ENCODE peak calls at places on chromosomes 13 and 19, in ten cellular contexts. H, V, I, O, E, P, Q, K, W and S are unnamed samples.

GRCh38 chr19:49565261-49565660 is 15.1 kb downstream of the NOSIP start:
- DNase-seq in H (no peak), V (no peak), I (no peak), O (no peak), E (no peak), P (no peak), Q (peak), K (no peak), W (peak), S (no peak)

GRCh38 chr19:1261512-1261862 is 7.6 kb upstream of the CIRBP start:
- DNase-seq in H (peak), V (no peak), I (no peak), O (no peak), E (no peak), P (no peak), Q (no peak), K (peak), W (no peak), S (no peak)

GRCh38 chr13:73849292-73849691 is 284.9 kb downstream of the KLF12 start:
- DNase-seq in H (no peak), V (no peak), I (no peak), O (no peak), E (no peak), P (no peak), Q (no peak), K (peak), W (peak), S (no peak)

GRCh38 chr19:44785993-44786392 is 8.3 kb downstream of the CBLC start:
- DNase-seq in H (no peak), V (no peak), I (no peak), O (no peak), E (no peak), P (no peak), Q (no peak), K (no peak), W (no peak), S (no peak)

GRCh38 chr13:40992678-40993077 is 26.4 kb downstream of the ELF1 start:
- DNase-seq in H (no peak), V (no peak), I (no peak), O (no peak), E (no peak), P (no peak), Q (no peak), K (no peak), W (peak), S (no peak)

GRCh38 chr13:28744656-28745055 is 25.9 kb upstream of the SLC46A3 start:
- DNase-seq in H (no peak), V (no peak), I (no peak), O (no peak), E (no peak), P (no peak), Q (no peak), K (no peak), W (no peak), S (no peak)

GRCh38 chr13:75372517-75372916 is 109.5 kb downstream of the TBC1D4 start:
- DNase-seq in H (no peak), V (no peak), I (no peak), O (no peak), E (no peak), P (peak), Q (peak), K (no peak), W (peak), S (no peak)

GRCh38 chr19:2491130-2491801 is 15.3 kb downstream of the GADD45B start:
- DNase-seq in H (peak), V (no peak), I (no peak), O (peak), E (no peak), P (no peak), Q (no peak), K (no peak), W (peak), S (peak)

GRCh38 chr13:51122868-51123267 is 11.8 kb upstream of the C13orf42 start:
- DNase-seq in H (no peak), V (no peak), I (no peak), O (no peak), E (no peak), P (no peak), Q (no peak), K (no peak), W (no peak), S (no peak)

GRCh38 chr13:63124863-63125262 is 1709.2 kb upstream of the PCDH20 start:
- DNase-seq in H (no peak), V (no peak), I (no peak), O (no peak), E (no peak), P (no peak), Q (peak), K (no peak), W (peak), S (no peak)

GRCh38 chr19:31352296-31352781 is 3.1 kb upstream of the TSHZ3 start:
- DNase-seq in H (no peak), V (no peak), I (no peak), O (no peak), E (no peak), P (no peak), Q (no peak), K (no peak), W (no peak), S (no peak)

GRCh38 chr13:36630181-36630806 is 43.5 kb upstream of the SERTM1 start:
- DNase-seq in H (no peak), V (no peak), I (no peak), O (no peak), E (no peak), P (no peak), Q (no peak), K (no peak), W (no peak), S (no peak)

GRCh38 chr13:23378009-23378632 is 55.4 kb downstream of the SACS start:
- DNase-seq in H (peak), V (no peak), I (peak), O (peak), E (peak), P (no peak), Q (no peak), K (no peak), W (peak), S (no peak)

GRCh38 chr13:75612354-75612753 is 23.8 kb upstream of the LMO7 start:
- DNase-seq in H (no peak), V (no peak), I (no peak), O (no peak), E (no peak), P (no peak), Q (no peak), K (no peak), W (no peak), S (no peak)

GRCh38 chr19:49932731-49933131 is 3.4 kb upstream of the NUP62 start:
- DNase-seq in H (no peak), V (no peak), I (no peak), O (no peak), E (no peak), P (no peak), Q (no peak), K (no peak), W (no peak), S (peak)

GRCh38 chr19:46732172-46732938 is 13.5 kb upstream of the FKRP start:
- DNase-seq in H (no peak), V (no peak), I (no peak), O (no peak), E (no peak), P (no peak), Q (no peak), K (no peak), W (no peak), S (no peak)

GRCh38 chr19:1616875-1617274 is 11.6 kb upstream of the UQCR11 start:
- DNase-seq in H (no peak), V (no peak), I (no peak), O (no peak), E (no peak), P (no peak), Q (no peak), K (no peak), W (no peak), S (no peak)

GRCh38 chr13:33207616-33207964 is 78.0 kb downstream of the STARD13 start:
- DNase-seq in H (no peak), V (no peak), I (no peak), O (peak), E (peak), P (no peak), Q (no peak), K (no peak), W (peak), S (no peak)

GRCh38 chr13:20815469-20815868 is 41.7 kb upstream of the EEF1AKMT1 start:
- DNase-seq in H (no peak), V (no peak), I (no peak), O (no peak), E (no peak), P (no peak), Q (no peak), K (no peak), W (no peak), S (no peak)

GRCh38 chr13:66513728-66514127 is 716.4 kb downstream of the PCDH9 start:
- DNase-seq in H (no peak), V (no peak), I (no peak), O (no peak), E (no peak), P (no peak), Q (no peak), K (no peak), W (peak), S (no peak)

GRCh38 chr19:13986348-13986904 is 19.7 kb downstream of the RFX1 start:
- DNase-seq in H (peak), V (peak), I (peak), O (no peak), E (peak), P (peak), Q (no peak), K (peak), W (peak), S (no peak)

GRCh38 chr13:113907637-113908617 is 44.1 kb upstream of the GAS6 start:
- DNase-seq in H (no peak), V (no peak), I (no peak), O (peak), E (peak), P (no peak), Q (peak), K (no peak), W (peak), S (no peak)

GRCh38 chr13:32195713-32196112 is 119.5 kb downstream of the ZAR1L start:
- DNase-seq in H (no peak), V (no peak), I (no peak), O (no peak), E (no peak), P (no peak), Q (no peak), K (no peak), W (peak), S (no peak)

GRCh38 chr19:28419312-28419711 is 793.6 kb downstream of the UQCRFS1 start:
- DNase-seq in H (no peak), V (no peak), I (no peak), O (no peak), E (no peak), P (no peak), Q (no peak), K (no peak), W (peak), S (no peak)
- TF ChIP-seq CTCF in H (no peak), V (no peak), I (no peak), O (no peak), E (no peak), P (no peak), Q (no peak), K (no peak), W (no peak), S (no peak)

DNA sequence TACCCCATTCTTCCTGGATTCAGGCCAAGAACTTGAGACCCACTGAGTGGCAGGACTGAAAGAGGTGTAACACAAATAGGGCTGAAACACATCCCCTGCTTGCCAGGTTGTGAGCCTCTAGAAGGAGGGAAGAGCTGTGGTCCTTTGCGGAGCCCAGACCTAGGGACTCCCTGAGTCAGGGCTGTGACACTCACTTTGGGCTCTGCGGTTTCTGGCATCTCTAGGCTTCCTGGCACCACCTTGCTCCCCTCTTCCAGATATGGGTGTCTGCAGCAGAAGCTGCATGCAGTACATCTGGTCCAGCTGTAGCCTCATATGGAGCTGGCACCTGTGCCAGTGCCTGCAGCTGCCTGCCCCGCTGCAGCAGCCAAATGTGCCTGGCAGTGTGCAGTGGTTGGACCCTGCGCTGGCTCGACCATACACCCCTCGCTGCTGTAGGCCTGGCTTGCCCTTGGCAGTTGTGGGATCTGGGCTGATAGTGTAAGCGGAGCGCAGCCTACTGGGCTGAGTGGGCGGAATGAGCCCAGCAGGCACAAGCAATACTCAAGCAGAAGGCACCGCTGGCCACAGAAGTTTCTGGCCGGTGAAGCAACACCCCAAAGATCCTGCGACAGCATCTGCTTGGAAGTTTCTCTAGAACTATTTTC is 290.4 kb downstream of the SLITRK6 start:
- DNase-seq in H (no peak), V (no peak), I (no peak), O (no peak), E (no peak), P (no peak), Q (peak), K (peak), W (peak), S (no peak)
- TF ChIP-seq CTCF in H (no peak), V (no peak), I (no peak), O (no peak), E (no peak), P (no peak), Q (no peak), K (no peak), W (peak), S (peak)

DNA sequence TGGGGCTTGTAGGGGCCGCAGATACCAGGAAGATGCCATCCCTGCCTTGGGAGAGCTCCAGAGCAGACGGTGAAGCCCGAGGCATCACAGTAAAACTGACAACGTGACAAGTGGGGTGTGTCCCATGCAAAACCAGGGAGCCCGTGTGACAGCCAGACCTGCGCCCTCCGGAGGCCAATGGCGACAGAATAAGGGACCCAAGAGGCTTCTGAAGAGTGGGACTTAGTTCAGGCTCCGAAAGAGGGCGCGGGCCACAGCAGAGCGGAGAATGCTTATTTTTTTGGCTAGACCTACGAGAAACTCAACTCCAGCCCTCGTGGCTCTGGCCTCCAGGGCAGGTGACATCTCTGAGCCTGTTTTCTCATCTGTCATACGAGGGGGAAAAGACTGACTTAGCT is 23.1 kb downstream of the DPP9 start:
- DNase-seq in H (no peak), V (no peak), I (no peak), O (no peak), E (no peak), P (no peak), Q (no peak), K (peak), W (no peak), S (peak)
- TF ChIP-seq CTCF in H (no peak), V (no peak), I (no peak), O (no peak), E (no peak), P (no peak), Q (no peak), K (no peak), W (no peak), S (peak)

GRCh38 chr19:56667311-56667870 is 4.2 kb downstream of the ZNF835 start:
- DNase-seq in H (no peak), V (no peak), I (no peak), O (no peak), E (no peak), P (no peak), Q (no peak), K (no peak), W (no peak), S (no peak)

GRCh38 chr19:56670401-56670960 is 1.1 kb downstream of the ZNF835 start:
- DNase-seq in H (no peak), V (no peak), I (no peak), O (no peak), E (no peak), P (no peak), Q (no peak), K (no peak), W (no peak), S (no peak)

GRCh38 chr19:56670961-56671612 is 470 bp downstream of the ZNF835 start:
- DNase-seq in H (no peak), V (no peak), I (no peak), O (no peak), E (no peak), P (no peak), Q (no peak), K (no peak), W (no peak), S (no peak)

GRCh38 chr19:56668676-56669075 is 2.9 kb downstream of the ZNF835 start:
- DNase-seq in H (no peak), V (no peak), I (no peak), O (no peak), E (no peak), P (no peak), Q (no peak), K (no peak), W (no peak), S (no peak)

DNA sequence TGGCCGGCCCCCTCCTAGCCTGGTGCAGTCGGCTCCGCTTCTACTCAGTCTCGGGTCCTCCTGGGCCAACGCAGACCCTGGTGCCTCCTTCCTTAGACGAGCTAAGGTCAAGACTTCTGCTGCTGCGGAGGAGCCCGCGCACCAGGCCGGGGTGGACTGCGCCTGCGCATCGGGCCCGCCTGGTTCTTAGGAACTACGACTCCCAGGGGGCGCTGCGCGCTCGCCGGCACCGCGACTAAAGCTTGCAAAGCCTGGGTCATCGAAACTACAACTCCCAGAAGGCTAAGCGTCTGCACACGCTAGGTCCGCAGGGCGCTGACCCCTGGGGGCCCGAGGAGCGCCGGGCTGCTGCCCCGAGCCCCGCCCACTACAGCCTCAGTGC is at the start of gene ZNF835:
- DNase-seq in H (peak), V (peak), I (peak), O (no peak), E (no peak), P (no peak), Q (peak), K (no peak), W (peak), S (no peak)
- TF ChIP-seq CTCF in H (no peak), V (peak), I (no peak), O (no peak), E (no peak), P (no peak), Q (no peak), K (no peak), W (no peak), S (no peak)

GRCh38 chr13:106101201-106101600 is 434.3 kb downstream of the EFNB2 start:
- DNase-seq in H (no peak), V (no peak), I (no peak), O (no peak), E (no peak), P (no peak), Q (no peak), K (no peak), W (no peak), S (no peak)

GRCh38 chr13:106098778-106099177 is 436.7 kb downstream of the EFNB2 start:
- DNase-seq in H (no peak), V (no peak), I (no peak), O (no peak), E (no peak), P (no peak), Q (no peak), K (no peak), W (peak), S (no peak)

GRCh38 chr13:106099765-106100164 is 435.7 kb downstream of the EFNB2 start:
- DNase-seq in H (no peak), V (no peak), I (no peak), O (no peak), E (no peak), P (peak), Q (no peak), K (no peak), W (peak), S (no peak)

GRCh38 chr13:106102776-106103175 is 432.7 kb downstream of the EFNB2 start:
- DNase-seq in H (no peak), V (no peak), I (no peak), O (no peak), E (no peak), P (no peak), Q (no peak), K (no peak), W (no peak), S (no peak)

GRCh38 chr13:106100261-106100919 is 435.1 kb downstream of the EFNB2 start:
- DNase-seq in H (no peak), V (no peak), I (no peak), O (no peak), E (no peak), P (peak), Q (peak), K (peak), W (no peak), S (no peak)
- TF ChIP-seq CTCF in H (no peak), V (no peak), I (no peak), O (no peak), E (no peak), P (no peak), Q (no peak), K (no peak), W (no peak), S (no peak)

DNA sequence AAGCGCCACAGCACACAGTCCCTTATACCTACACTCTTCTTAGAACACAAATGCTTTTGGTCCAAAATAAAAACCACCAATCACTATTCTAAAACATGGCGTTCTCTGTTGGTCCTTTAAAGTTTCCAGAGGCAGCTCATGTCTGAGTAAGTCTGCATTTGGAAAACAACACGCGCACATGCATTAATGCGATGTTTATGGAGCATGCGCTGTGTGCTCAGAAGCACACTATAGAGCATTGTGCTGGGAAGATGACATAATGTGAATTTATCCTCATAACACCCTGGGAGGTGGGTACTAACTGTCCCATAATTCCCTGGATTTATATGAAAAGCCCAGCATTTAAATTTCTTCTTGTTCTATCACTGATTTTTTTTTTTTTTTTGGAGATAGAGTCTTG is 10.7 kb downstream of the ZNF682 start:
- DNase-seq in H (no peak), V (no peak), I (no peak), O (no peak), E (no peak), P (no peak), Q (no peak), K (no peak), W (no peak), S (no peak)
- TF ChIP-seq CTCF in H (no peak), V (no peak), I (no peak), O (no peak), E (no peak), P (no peak), Q (no peak), K (no peak), W (no peak), S (no peak)

DNA sequence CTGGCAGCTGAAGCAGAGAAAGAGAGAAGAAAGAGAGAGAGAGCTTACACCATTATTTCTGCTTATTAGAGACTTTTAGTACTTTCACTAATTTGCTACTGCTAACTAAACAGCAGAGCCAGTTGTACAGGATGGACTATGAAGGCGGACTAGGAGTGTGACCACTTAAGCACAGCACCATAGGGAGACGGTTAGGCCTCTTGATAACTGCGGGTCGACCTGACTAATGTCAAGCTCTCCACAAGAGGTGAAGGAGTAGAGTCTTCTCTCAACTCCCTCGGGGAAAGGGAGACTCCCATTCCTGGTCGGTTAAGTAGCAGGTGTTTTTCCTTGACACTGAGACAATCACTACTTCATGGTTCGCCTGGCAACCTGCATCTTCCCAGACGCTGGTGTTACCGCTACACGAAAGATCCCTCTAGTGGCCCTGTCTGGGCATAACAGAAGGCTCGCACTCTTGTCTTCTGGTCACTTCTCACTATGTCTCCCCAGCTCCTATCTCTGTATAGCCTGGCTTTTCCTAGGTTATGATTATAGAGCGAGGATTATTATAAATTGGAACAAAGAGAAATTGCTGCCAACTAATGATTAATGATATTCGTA is 5.3 kb upstream of the PSG7 start:
- DNase-seq in H (no peak), V (no peak), I (no peak), O (no peak), E (no peak), P (no peak), Q (no peak), K (peak), W (peak), S (no peak)
- TF ChIP-seq CTCF in H (no peak), V (peak), I (peak), O (peak), E (peak), P (no peak), Q (peak), K (peak), W (peak), S (peak)